ENCODE peak calls at places on chromosomes 16 and 17, in ten cellular contexts. F is gastrocnemius medialis; N is ovary; V is aorta; R is adrenal gland; A is A549; Z is CD4-positive, CD25-positive, alpha-beta regulatory T cell; X is psoas muscle; G is upper lobe of right lung; H is stomach. D is an unnamed sample.

GRCh38 chr16:53865492-53865863 is 161.5 kb downstream of the FTO start:
- DNase-seq in Z (no peak), X (no peak), F (no peak), R (no peak), G (no peak), V (no peak), N (no peak), A (peak), H (no peak), D (no peak)

GRCh38 chr16:78126662-78127061 is 27.2 kb downstream of the WWOX start:
- DNase-seq in V (no peak), X (no peak), F (no peak), H (no peak), N (no peak), A (no peak), R (no peak), G (no peak), Z (no peak), D (no peak)

GRCh38 chr17:45229681-45230409 is 8.2 kb downstream of the FMNL1 start:
- DNase-seq in X (peak), V (no peak), A (no peak), F (no peak), Z (no peak), G (no peak), R (no peak), H (no peak), N (no peak), D (no peak)

GRCh38 chr17:47690121-47690520 is 3.8 kb upstream of the TBKBP1 start:
- DNase-seq in X (no peak), N (no peak), Z (no peak), A (no peak), R (no peak), H (no peak), V (no peak), G (no peak), F (no peak), D (no peak)

GRCh38 chr16:4381935-4382794 is 10.5 kb downstream of the VASN start:
- DNase-seq in N (no peak), Z (no peak), G (no peak), X (peak), R (no peak), H (no peak), F (no peak), V (peak), A (no peak), D (no peak)

GRCh38 chr16:82758406-82758805 is 131.6 kb downstream of the CDH13 start:
- DNase-seq in V (no peak), X (no peak), G (no peak), F (no peak), N (no peak), H (no peak), Z (no peak), R (no peak), A (no peak), D (no peak)

GRCh38 chr17:37047631-37048104 is 98.9 kb downstream of the AATF start:
- DNase-seq in F (peak), Z (peak), R (peak), V (peak), N (peak), H (peak), A (peak), X (peak), G (peak), D (peak)

GRCh38 chr17:49187301-49187700 is 23.1 kb downstream of the GNGT2 start:
- DNase-seq in X (no peak), H (no peak), N (no peak), A (no peak), F (no peak), R (no peak), Z (no peak), G (no peak), V (no peak), D (no peak)

GRCh38 chr17:78839762-78840529 is 668 bp downstream of the USP36 start:
- DNase-seq in N (peak), V (peak), A (peak), R (peak), F (no peak), X (peak), G (peak), H (peak), Z (peak), D (peak)

GRCh38 chr17:73998246-73999220 is 204.9 kb upstream of the RPL38 start:
- DNase-seq in V (no peak), G (peak), F (no peak), Z (peak), X (no peak), H (peak), A (peak), R (peak), N (no peak), D (no peak)

GRCh38 chr16:1530349-1530882 is 3.0 kb upstream of the TMEM204 start:
- DNase-seq in F (no peak), R (no peak), X (no peak), H (no peak), Z (no peak), G (no peak), V (no peak), N (no peak), A (no peak), D (no peak)

GRCh38 chr16:17125671-17126070 is 345.1 kb downstream of the XYLT1 start:
- DNase-seq in H (no peak), G (no peak), F (no peak), X (no peak), V (no peak), A (no peak), Z (no peak), N (no peak), R (no peak), D (peak)

GRCh38 chr16:2040031-2040430 is 7.6 kb downstream of the NTHL1 start:
- DNase-seq in R (no peak), X (no peak), V (no peak), H (no peak), N (peak), F (no peak), Z (no peak), G (no peak), A (no peak), D (no peak)

GRCh38 chr17:70945386-70945785 is 776.1 kb downstream of the KCNJ2 start:
- DNase-seq in R (no peak), N (no peak), H (no peak), F (no peak), X (no peak), Z (no peak), A (no peak), G (no peak), V (no peak), D (peak)

GRCh38 chr17:60447375-60447774 is 25.1 kb downstream of the CHCT1 start:
- DNase-seq in G (no peak), N (no peak), X (no peak), Z (no peak), V (no peak), A (no peak), R (no peak), F (no peak), H (no peak), D (no peak)

GRCh38 chr16:15636392-15636873 is 6.5 kb downstream of the MARF1 start:
- DNase-seq in A (no peak), H (no peak), V (no peak), X (no peak), Z (peak), N (no peak), R (no peak), F (no peak), G (no peak), D (no peak)

GRCh38 chr17:18084256-18084655 is 3.5 kb upstream of the DRG2 start:
- DNase-seq in Z (no peak), N (no peak), R (no peak), G (no peak), V (no peak), H (no peak), X (no peak), F (no peak), A (no peak), D (no peak)

GRCh38 chr17:83200746-83201145 is 121.3 kb downstream of the METRNL start:
- DNase-seq in X (peak), H (no peak), A (no peak), N (peak), V (peak), R (no peak), Z (no peak), F (no peak), G (peak), D (no peak)

GRCh38 chr17:83198366-83199341 is 119.2 kb downstream of the METRNL start:
- DNase-seq in X (peak), R (no peak), G (peak), V (peak), H (no peak), N (peak), F (no peak), Z (no peak), A (no peak), D (no peak)

GRCh38 chr17:83201206-83202001 is 122.0 kb downstream of the METRNL start:
- DNase-seq in H (peak), A (no peak), Z (no peak), F (peak), N (no peak), G (no peak), V (peak), R (no peak), X (peak), D (no peak)

GRCh38 chr17:83200231-83200699 is 120.9 kb downstream of the METRNL start:
- DNase-seq in F (peak), N (peak), Z (no peak), H (peak), A (no peak), X (peak), G (peak), V (peak), R (no peak), D (peak)

DNA sequence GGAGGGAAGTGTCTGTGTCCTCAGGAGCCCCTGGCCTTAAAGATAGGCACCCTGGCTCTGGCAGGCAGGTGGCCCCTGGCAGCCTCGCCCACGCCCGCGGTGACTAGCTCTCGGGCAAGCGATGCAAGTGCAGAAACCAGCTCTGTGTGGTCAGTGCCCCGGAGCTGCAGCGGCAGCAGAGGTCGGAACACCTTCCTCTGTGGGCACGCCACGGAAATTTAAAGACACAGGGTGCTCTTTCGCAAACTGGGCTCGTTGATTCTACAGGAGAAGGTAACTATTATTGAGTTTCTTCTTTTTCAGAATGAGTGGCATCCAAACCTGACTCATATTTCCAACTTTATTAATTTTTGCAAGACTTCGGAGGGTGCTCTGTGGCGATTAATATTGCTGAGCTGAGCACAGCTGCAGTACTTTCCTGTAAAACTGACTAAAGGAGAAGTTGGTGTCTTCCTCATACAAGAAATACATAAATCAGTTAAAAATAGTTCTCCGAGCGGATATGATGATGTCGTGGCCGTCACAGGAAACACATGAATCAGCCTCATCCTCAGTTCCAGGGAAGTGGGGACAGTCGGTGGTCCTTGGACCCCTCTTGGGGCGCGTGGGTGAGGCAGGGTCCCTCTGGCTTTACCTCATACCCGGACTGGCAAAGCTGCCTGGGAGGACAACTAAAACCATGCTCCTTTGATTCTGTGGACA is 120.2 kb downstream of the METRNL start:
- DNase-seq in X (peak), A (no peak), F (peak), R (no peak), Z (peak), H (peak), N (peak), G (peak), V (peak), D (no peak)
- H3K27ac ChIP-seq in X (peak), A (no peak), F (peak), R (peak), Z (peak), H (peak), N (no peak), G (peak), V (no peak), D (peak)

DNA sequence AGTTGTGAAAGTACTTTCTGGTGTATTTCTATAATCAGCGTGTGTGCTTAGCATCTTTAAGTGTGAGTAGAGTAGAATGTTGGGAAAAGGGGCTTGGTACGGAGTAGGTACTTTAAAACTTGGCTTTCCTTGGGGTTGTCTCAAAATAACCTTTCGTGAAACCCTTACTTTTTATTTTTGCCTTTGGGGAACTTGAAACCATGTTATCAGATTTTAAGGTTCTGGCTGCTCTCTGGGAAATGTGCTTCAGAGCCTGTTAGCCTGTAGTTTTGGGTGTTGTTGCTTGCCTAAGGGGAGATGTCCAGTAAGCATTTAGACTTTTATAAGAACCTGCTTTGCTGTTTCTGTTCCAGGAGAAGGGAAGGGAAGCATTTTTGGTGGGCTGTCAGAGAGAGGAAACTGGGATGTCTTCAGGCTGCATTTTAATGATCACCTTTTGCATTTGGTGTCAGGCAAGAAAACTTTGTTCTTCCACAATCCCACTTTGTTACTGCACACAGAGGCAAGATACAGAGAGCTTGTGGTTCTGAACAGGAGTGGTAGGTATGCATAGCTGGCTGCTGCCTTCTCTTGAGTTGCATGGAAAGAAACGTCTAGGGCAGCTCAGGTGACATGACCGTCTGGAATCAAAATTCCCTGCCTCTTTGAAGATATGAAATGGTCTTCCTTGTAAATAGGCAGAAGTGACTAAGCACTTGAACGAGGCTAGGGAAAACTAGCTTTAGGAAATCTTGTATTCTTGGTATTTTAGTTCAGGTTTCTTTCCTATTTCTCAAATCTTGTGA is 1.6 kb downstream of the RABEP1 start:
- DNase-seq in A (no peak), H (no peak), F (peak), V (no peak), R (no peak), G (no peak), Z (no peak), N (no peak), X (no peak), D (no peak)
- H3K4me3 ChIP-seq in A (peak), H (peak), F (peak), V (no peak), R (no peak), G (peak), Z (peak), N (no peak), X (peak), D (peak)

GRCh38 chr16:72198641-72199250 is 26.8 kb upstream of the PMFBP1 start:
- DNase-seq in N (no peak), A (no peak), F (no peak), V (no peak), Z (no peak), X (no peak), G (no peak), H (no peak), R (no peak), D (no peak)
- H3K27ac ChIP-seq in N (no peak), A (no peak), F (no peak), V (no peak), Z (no peak), X (no peak), G (no peak), H (no peak), R (no peak), D (no peak)

DNA sequence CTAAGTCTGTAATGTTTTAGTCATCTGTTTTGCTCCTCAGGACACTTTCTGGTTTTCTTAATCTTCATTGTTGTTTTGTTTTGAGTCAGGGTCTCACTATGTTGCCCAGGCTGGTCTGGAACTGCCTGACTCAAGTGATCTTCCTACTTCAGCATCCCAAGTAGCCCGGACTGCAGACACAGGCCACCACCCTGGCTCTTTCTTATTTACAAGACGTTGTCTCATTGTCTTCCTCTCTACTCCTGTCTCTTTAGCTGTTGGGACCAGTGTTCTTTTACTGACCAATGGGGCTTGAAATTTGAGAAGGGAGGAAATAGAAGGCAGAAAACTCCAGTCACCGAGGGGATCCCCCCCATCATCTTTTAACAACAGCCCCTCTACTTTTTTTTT is 1.2 kb downstream of the SCPEP1 start:
- DNase-seq in A (no peak), G (no peak), V (no peak), R (no peak), H (no peak), F (no peak), N (no peak), Z (no peak), X (no peak), D (no peak)
- H3K4me3 ChIP-seq in A (no peak), G (peak), V (no peak), R (no peak), H (no peak), F (no peak), N (no peak), Z (peak), X (peak), D (peak)

GRCh38 chr17:41787021-41787418 is 509 bp upstream of the JUP start:
- DNase-seq in N (no peak), X (no peak), V (no peak), Z (no peak), G (no peak), A (no peak), H (no peak), R (no peak), F (no peak), D (no peak)

GRCh38 chr17:41784207-41784744 is 2.2 kb downstream of the JUP start:
- DNase-seq in N (no peak), G (no peak), X (no peak), F (peak), R (no peak), A (peak), Z (no peak), H (peak), V (no peak), D (peak)

GRCh38 chr17:41785876-41786226 is 660 bp downstream of the JUP start:
- DNase-seq in F (peak), H (peak), A (no peak), N (peak), G (peak), V (no peak), Z (no peak), X (no peak), R (no peak), D (peak)

GRCh38 chr17:41786227-41787020 is at the start of gene JUP:
- DNase-seq in X (peak), H (peak), N (peak), Z (peak), R (peak), A (peak), G (peak), F (peak), V (peak), D (peak)

GRCh38 chr17:41785091-41785875 is 1.2 kb downstream of the JUP start:
- DNase-seq in N (peak), G (no peak), H (no peak), A (no peak), F (peak), R (no peak), Z (no peak), X (no peak), V (no peak), D (no peak)
- H3K27ac ChIP-seq in N (peak), G (peak), H (peak), A (peak), F (peak), R (peak), Z (no peak), X (peak), V (no peak), D (no peak)

D was measured in fibroblast of lung.